ENCODE peak calls at places on chromosome 6, in four cellular contexts. O is renal cortical epithelial cell, C is memory B cell, K is aorta. I is an unnamed sample.

GRCh38 chr6:52503853-52504777 is 72.7 kb downstream of the TRAM2 start:
- DNase-seq in O (peak; percentile 95), C (no peak), K (peak; percentile 94), I (peak; percentile 92)

GRCh38 chr6:69584536-69584912 is 212.3 kb downstream of the LMBRD1 start:
- DNase-seq in O (no peak), C (no peak), K (no peak), I (no peak)

GRCh38 chr6:27757307-27757706 is 154.9 kb downstream of the OR2B2 start:
- DNase-seq in O (no peak), C (no peak), K (no peak), I (peak; percentile 47)

GRCh38 chr6:35044145-35044745 is 96.9 kb downstream of the TCP11 start:
- DNase-seq in O (peak; percentile 38), C (no peak), K (no peak), I (no peak)

GRCh38 chr6:133837801-133838349 is 51.0 kb upstream of the TCF21 start:
- DNase-seq in O (peak; percentile 31), C (peak; percentile 24), K (peak; percentile 81), I (peak; percentile 59)

GRCh38 chr6:98808522-98809210 is 25.7 kb upstream of the POU3F2 start:
- DNase-seq in O (no peak), C (no peak), K (no peak), I (no peak)

GRCh38 chr6:142413111-142413510 is 111.3 kb downstream of the ADGRG6 start:
- DNase-seq in O (peak; percentile 81), C (no peak), K (no peak), I (no peak)

GRCh38 chr6:107173779-107174178 is 58.5 kb upstream of the BEND3 start:
- DNase-seq in O (no peak), C (no peak), K (no peak), I (no peak)

GRCh38 chr6:151690303-151690702 is 117.2 kb upstream of the ESR1 start:
- DNase-seq in O (peak; percentile 27), C (no peak), K (no peak), I (no peak)

GRCh38 chr6:120211955-120212792 is 862.6 kb upstream of the MAN1A1 start:
- DNase-seq in O (peak; percentile 9), C (no peak), K (no peak), I (no peak)

GRCh38 chr6:25017932-25018581 is 82.3 kb upstream of the RIPOR2 start:
- DNase-seq in O (peak; percentile 67), C (peak; percentile 78), K (no peak), I (peak; percentile 51)

GRCh38 chr6:44020148-44020547 is 107.1 kb downstream of the MRPL14 start:
- DNase-seq in O (no peak), C (no peak), K (peak; percentile 41), I (no peak)

GRCh38 chr6:7974932-7975763 is 64.6 kb upstream of the TXNDC5 start:
- DNase-seq in O (peak; percentile 92), C (no peak), K (peak; percentile 79), I (peak; percentile 75)

GRCh38 chr6:109455161-109455501 is 441 bp downstream of the MICAL1 start:
- DNase-seq in O (no peak), C (no peak), K (peak; percentile 82), I (no peak)

GRCh38 chr6:12331951-12332749 is 42.0 kb downstream of the EDN1 start:
- DNase-seq in O (peak; percentile 87), C (no peak), K (no peak), I (no peak)

GRCh38 chr6:24574809-24575208 is 71.2 kb downstream of the KIAA0319 start:
- DNase-seq in O (peak; percentile 26), C (peak; percentile 36), K (no peak), I (no peak)

GRCh38 chr6:149990672-149991402 is 27.1 kb downstream of the ULBP1 start:
- DNase-seq in O (no peak), C (peak; percentile 47), K (no peak), I (no peak)

GRCh38 chr6:14359438-14359837 is 241.9 kb downstream of the CD83 start:
- DNase-seq in O (no peak), C (no peak), K (no peak), I (no peak)

GRCh38 chr6:169250660-169251059 is 3.0 kb downstream of the THBS2 start:
- DNase-seq in O (peak; percentile 51), C (no peak), K (peak; percentile 76), I (no peak)

GRCh38 chr6:125824946-125825786 is 34.4 kb downstream of the NCOA7 start:
- DNase-seq in O (no peak), C (no peak), K (no peak), I (no peak)

GRCh38 chr6:107458687-107459282 is 579 bp downstream of the PDSS2 start:
- DNase-seq in O (peak; percentile 40), C (no peak), K (peak; percentile 76), I (peak; percentile 35)

GRCh38 chr6:6709106-6709505 is 120.6 kb downstream of the LY86 start:
- DNase-seq in O (no peak), C (no peak), K (no peak), I (no peak)

GRCh38 chr6:125858427-125859320 is 67.9 kb downstream of the NCOA7 start:
- DNase-seq in O (peak; percentile 72), C (peak; percentile 14), K (peak; percentile 74), I (no peak)

GRCh38 chr6:53281518-53282215 is 67.1 kb downstream of the ELOVL5 start:
- DNase-seq in O (peak; percentile 23), C (no peak), K (no peak), I (no peak)

GRCh38 chr6:79570802-79571367 is 33.7 kb upstream of the LCA5 start:
- DNase-seq in O (peak; percentile 35), C (no peak), K (no peak), I (no peak)

GRCh38 chr6:6007311-6008113 is 787 bp upstream of the NRN1 start:
- DNase-seq in O (no peak), C (no peak), K (peak; percentile 84), I (peak; percentile 61)

GRCh38 chr6:55319961-55320690 is 7.1 kb upstream of the GFRAL start:
- DNase-seq in O (no peak), C (no peak), K (no peak), I (no peak)

GRCh38 chr6:39289490-39289889 is 24.7 kb downstream of the KCNK17 start:
- DNase-seq in O (no peak), C (no peak), K (no peak), I (no peak)

GRCh38 chr6:158205220-158205944 is 37.2 kb downstream of the GTF2H5 start:
- DNase-seq in O (peak; percentile 33), C (no peak), K (no peak), I (no peak)

GRCh38 chr6:23106951-23107350 is 537.6 kb downstream of the HDGFL1 start:
- DNase-seq in O (peak; percentile 28), C (no peak), K (no peak), I (no peak)

GRCh38 chr6:53044071-53044470 is 21.1 kb upstream of the FBXO9 start:
- DNase-seq in O (peak; percentile 36), C (no peak), K (no peak), I (no peak)

GRCh38 chr6:35445691-35446090 is 6.4 kb upstream of the FANCE start:
- DNase-seq in O (no peak), C (no peak), K (no peak), I (no peak)

GRCh38 chr6:131258816-131259476 is 123.7 kb downstream of the AKAP7 start:
- DNase-seq in O (peak; percentile 95), C (no peak), K (no peak), I (no peak)

GRCh38 chr6:1109134-1109533 is 202.8 kb upstream of the FOXQ1 start:
- DNase-seq in O (no peak), C (no peak), K (no peak), I (no peak)

GRCh38 chr6:9527679-9528286 is 887.1 kb downstream of the TFAP2A start:
- DNase-seq in O (no peak), C (no peak), K (no peak), I (no peak)

I was measured in psoas muscle.